ENCODE peak calls at places on chromosomes 11 and 22, in four cellular contexts. One of them, this sample, is unnamed.

GRCh38 chr11:111938687-111939160 is 1.6 kb downstream of the DIXDC1 start:
- DNase-seq in choroid plexus epithelial cell: peak
- DNase-seq in transverse colon: no peak
- DNase-seq in cardiac muscle cell: no peak
- DNase-seq in this sample: no peak

GRCh38 chr11:122727101-122727929 is 71.8 kb downstream of the UBASH3B start:
- DNase-seq in choroid plexus epithelial cell: peak
- DNase-seq in transverse colon: peak
- DNase-seq in cardiac muscle cell: no peak
- DNase-seq in this sample: no peak

GRCh38 chr11:36002196-36002595 is 58.3 kb downstream of the LDLRAD3 start:
- DNase-seq in choroid plexus epithelial cell: no peak
- DNase-seq in transverse colon: no peak
- DNase-seq in cardiac muscle cell: no peak
- DNase-seq in this sample: no peak

GRCh38 chr11:65425971-65426838 is 3.6 kb downstream of the NEAT1 start:
- DNase-seq in choroid plexus epithelial cell: peak
- DNase-seq in transverse colon: peak
- DNase-seq in cardiac muscle cell: no peak
- DNase-seq in this sample: no peak

GRCh38 chr22:31127181-31127772 is 4.5 kb downstream of the INPP5J start:
- DNase-seq in choroid plexus epithelial cell: no peak
- DNase-seq in transverse colon: no peak
- DNase-seq in cardiac muscle cell: no peak
- DNase-seq in this sample: no peak

GRCh38 chr22:49429066-49429465 is 398.6 kb downstream of the BRD1 start:
- DNase-seq in choroid plexus epithelial cell: no peak
- DNase-seq in transverse colon: no peak
- DNase-seq in cardiac muscle cell: no peak
- DNase-seq in this sample: no peak

GRCh38 chr11:118209037-118209436 is 15.8 kb downstream of the JAML start:
- DNase-seq in choroid plexus epithelial cell: no peak
- DNase-seq in transverse colon: no peak
- DNase-seq in cardiac muscle cell: no peak
- DNase-seq in this sample: no peak

GRCh38 chr22:50399751-50400331 is 56.7 kb downstream of the PPP6R2 start:
- DNase-seq in choroid plexus epithelial cell: peak
- DNase-seq in transverse colon: peak
- DNase-seq in cardiac muscle cell: peak
- DNase-seq in this sample: no peak

GRCh38 chr11:60993611-60994010 is 22.1 kb downstream of the CD6 start:
- DNase-seq in choroid plexus epithelial cell: no peak
- DNase-seq in transverse colon: no peak
- DNase-seq in cardiac muscle cell: no peak
- DNase-seq in this sample: no peak

GRCh38 chr22:19679476-19680099 is 34.7 kb upstream of the SEPTIN5 start:
- DNase-seq in choroid plexus epithelial cell: no peak
- DNase-seq in transverse colon: peak
- DNase-seq in cardiac muscle cell: peak
- DNase-seq in this sample: no peak
- TF ChIP-seq CTCF in choroid plexus epithelial cell: peak
- TF ChIP-seq CTCF in transverse colon: peak
- TF ChIP-seq CTCF in cardiac muscle cell: peak
- TF ChIP-seq CTCF in this sample: peak

DNA sequence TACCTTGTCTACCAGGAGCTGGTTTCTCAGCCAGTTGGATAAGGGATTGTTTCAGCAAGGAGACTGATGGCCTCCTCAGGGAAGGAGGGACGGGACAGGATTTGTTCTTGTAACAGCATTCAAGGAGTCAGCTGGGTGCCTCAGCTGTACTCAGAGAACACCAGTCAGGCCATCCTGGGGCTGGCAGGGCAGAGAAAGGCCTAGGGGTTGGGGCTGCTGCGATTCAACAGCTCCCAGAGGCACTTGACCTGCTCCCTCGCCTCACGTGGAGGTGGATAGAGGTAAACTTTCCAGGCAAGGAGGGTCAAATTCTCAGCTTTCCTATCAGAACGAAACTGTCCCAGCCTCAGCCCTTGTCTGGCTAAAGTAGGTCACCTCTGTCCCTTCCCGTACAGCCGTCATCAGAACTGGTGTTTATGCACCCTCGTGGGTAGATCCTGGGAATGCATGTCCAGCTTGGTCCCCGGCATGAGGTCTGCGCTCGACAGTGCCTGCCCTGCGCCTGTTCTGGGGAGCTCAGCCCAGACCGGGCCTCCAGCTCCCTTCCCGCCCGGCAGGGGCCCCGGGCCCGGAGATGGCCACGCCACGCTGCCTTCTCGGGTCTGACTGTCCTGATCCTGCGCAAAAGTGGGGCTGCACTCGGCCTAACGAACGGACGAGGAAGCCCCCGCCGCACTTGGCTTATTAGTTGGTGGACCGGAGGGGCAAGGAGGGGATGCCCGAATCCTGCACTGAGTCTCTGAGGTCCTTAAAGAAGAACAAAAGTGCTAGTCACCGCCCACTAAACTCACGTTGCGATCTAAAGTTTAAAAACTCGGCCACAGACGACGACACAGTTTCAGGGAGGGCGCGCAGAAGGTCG is 762 bp upstream of the CCDC134 start:
- DNase-seq in choroid plexus epithelial cell: peak
- DNase-seq in transverse colon: peak
- DNase-seq in cardiac muscle cell: peak
- DNase-seq in this sample: peak
- TF ChIP-seq CTCF in choroid plexus epithelial cell: peak
- TF ChIP-seq CTCF in transverse colon: peak
- TF ChIP-seq CTCF in cardiac muscle cell: no peak
- TF ChIP-seq CTCF in this sample: no peak

DNA sequence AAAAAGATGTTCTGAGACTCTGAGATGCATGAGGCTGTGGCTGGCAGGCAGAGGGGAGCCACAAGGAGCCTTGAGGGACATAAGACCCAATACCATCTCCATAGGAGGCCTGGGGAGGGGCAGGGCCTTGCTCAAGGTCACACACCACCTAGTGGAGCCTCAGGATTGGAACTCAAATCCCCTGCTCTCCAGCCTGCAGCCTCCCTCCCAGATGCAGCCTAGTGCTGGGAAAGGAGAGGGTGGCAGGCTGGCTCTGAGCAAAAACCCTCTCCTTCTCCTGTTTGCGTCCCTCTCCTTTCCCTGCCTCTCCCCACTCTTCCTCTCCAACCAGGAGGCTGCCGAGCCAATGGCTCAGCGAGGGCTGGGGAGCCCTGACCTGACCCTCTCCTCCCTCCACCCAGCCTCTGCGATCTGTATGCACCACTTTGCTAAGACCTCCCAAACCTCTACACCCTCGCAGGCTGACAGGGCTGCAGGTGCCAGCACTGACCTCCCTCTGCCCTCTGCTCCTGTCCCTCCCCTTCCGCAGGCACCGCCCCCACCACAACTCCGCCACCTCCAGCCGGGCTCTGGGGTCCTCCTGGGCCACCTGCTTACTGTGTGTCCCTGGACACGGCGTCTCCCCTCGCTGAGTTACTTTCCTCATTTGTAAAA is 14.7 kb downstream of the IGLL1 start:
- DNase-seq in choroid plexus epithelial cell: peak
- DNase-seq in transverse colon: peak
- DNase-seq in cardiac muscle cell: peak
- DNase-seq in this sample: no peak
- TF ChIP-seq CTCF in choroid plexus epithelial cell: peak
- TF ChIP-seq CTCF in transverse colon: no peak
- TF ChIP-seq CTCF in cardiac muscle cell: peak
- TF ChIP-seq CTCF in this sample: no peak

DNA sequence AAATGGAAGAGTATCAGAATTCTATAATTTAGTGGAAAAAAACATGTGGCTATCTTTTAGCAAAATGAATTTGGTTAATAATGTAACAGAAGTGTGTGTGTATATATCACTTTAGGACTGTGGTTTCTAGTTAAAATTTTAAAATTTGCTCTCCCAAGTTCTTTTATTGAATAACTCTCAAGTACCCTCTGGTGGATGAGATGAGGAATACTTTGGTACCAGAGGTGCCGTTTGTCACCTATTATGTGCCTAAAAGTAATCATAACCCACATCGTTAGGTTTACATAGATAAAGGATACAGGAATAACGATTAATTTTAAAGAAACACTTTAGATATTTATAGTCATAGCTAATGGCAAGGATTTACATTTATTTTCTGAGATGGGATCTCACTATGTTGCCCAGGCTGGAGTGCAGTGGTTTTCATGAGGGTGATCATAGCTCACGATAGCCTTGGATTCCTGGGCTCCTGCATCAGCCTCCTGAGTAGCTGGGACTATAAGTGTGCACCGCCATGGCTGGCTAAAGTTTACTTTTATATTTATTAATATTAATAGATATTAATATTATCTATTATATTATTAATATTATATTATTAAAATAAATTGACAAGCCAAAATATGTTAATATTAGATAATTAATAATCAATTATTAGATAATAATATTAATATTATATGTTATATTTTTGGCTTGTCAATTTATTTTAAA is 66.7 kb upstream of the CAPRIN1 start:
- DNase-seq in choroid plexus epithelial cell: peak
- DNase-seq in transverse colon: no peak
- DNase-seq in cardiac muscle cell: no peak
- DNase-seq in this sample: no peak
- TF ChIP-seq CTCF in choroid plexus epithelial cell: peak
- TF ChIP-seq CTCF in transverse colon: no peak
- TF ChIP-seq CTCF in cardiac muscle cell: no peak
- TF ChIP-seq CTCF in this sample: no peak

DNA sequence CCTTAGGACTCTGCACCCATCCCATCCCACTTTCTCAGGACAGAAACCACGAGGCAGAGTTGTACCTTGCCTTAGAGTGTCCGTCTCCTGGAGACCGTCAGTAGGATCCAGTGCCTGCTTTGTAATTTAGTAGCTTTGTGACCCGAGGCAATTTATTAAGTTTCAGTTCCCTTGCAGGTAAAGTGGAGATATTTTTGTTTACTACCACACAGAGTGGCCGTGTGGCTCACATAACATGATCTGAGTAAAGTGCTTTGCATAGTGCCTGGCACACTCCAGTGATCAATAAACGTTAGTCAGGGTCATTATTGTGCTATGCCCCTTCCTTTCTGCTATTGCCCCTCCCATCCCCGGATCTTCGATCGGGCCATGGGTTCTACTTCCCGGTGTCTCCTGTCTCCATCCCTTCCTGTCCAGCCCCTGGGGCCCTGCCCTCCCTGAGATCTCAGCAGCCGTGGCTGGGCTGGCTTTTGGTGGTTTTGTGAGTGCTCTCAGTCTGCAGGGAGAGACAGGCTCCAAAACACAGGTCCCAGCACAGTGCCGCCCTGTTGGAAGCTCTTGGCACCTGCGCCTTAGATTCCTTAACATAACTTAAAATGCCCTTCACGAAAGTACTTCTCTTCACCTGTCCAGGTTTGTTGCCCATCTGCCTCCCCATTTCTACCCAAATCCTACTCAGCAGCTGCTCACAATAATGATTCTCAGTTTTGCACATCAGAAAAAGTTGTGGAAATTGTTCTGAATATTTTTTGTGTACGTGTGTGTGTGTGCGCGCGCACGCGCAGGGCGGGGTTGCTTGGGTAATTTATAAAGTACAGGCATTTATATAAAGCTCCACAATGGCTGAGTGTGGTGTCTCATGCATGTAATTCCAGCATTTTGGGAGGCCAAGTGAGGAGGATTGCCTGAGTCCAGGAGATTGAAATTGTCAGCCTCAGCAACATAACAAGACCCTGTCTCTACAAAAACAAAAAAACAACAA is 753.7 kb downstream of the NTM start:
- DNase-seq in choroid plexus epithelial cell: no peak
- DNase-seq in transverse colon: no peak
- DNase-seq in cardiac muscle cell: no peak
- DNase-seq in this sample: no peak
- TF ChIP-seq CTCF in choroid plexus epithelial cell: peak
- TF ChIP-seq CTCF in transverse colon: no peak
- TF ChIP-seq CTCF in cardiac muscle cell: peak
- TF ChIP-seq CTCF in this sample: no peak

GRCh38 chr11:24437123-24437522 is 59.7 kb upstream of the LUZP2 start:
- DNase-seq in choroid plexus epithelial cell: no peak
- DNase-seq in transverse colon: no peak
- DNase-seq in cardiac muscle cell: no peak
- DNase-seq in this sample: no peak
- TF ChIP-seq CTCF in choroid plexus epithelial cell: no peak
- TF ChIP-seq CTCF in transverse colon: no peak
- TF ChIP-seq CTCF in cardiac muscle cell: no peak
- TF ChIP-seq CTCF in this sample: no peak

GRCh38 chr22:20015187-20015625 is 1.4 kb downstream of the ARVCF start:
- DNase-seq in choroid plexus epithelial cell: no peak
- DNase-seq in transverse colon: no peak
- DNase-seq in cardiac muscle cell: no peak
- DNase-seq in this sample: no peak

GRCh38 chr22:20015971-20016733 is 471 bp downstream of the ARVCF start:
- DNase-seq in choroid plexus epithelial cell: no peak
- DNase-seq in transverse colon: peak
- DNase-seq in cardiac muscle cell: peak
- DNase-seq in this sample: no peak

GRCh38 chr22:20017622-20017958 is 967 bp upstream of the ARVCF start:
- DNase-seq in choroid plexus epithelial cell: no peak
- DNase-seq in transverse colon: no peak
- DNase-seq in cardiac muscle cell: no peak
- DNase-seq in this sample: no peak

GRCh38 chr22:20018001-20018400 is 1.4 kb upstream of the ARVCF start:
- DNase-seq in choroid plexus epithelial cell: no peak
- DNase-seq in transverse colon: no peak
- DNase-seq in cardiac muscle cell: no peak
- DNase-seq in this sample: no peak

GRCh38 chr22:20016734-20017621 is at the start of gene ARVCF:
- DNase-seq in choroid plexus epithelial cell: peak
- DNase-seq in transverse colon: peak
- DNase-seq in cardiac muscle cell: peak
- DNase-seq in this sample: peak
- TF ChIP-seq CTCF in choroid plexus epithelial cell: no peak
- TF ChIP-seq CTCF in transverse colon: peak
- TF ChIP-seq CTCF in cardiac muscle cell: peak
- TF ChIP-seq CTCF in this sample: no peak

This sample was measured in astrocyte of the cerebellum.